ENCODE peak calls at places on chromosomes 16 and 17, in four cellular contexts. L is hepatocyte; E is activated CD8-positive, alpha-beta memory T cell treated with anti-CD3 and anti-CD28 coated beads, Interleukin-2, amount 50 U/mL, for 4 hours; A is NCI-H748 treated with DMSO at 0.1 percent for 48 hours. F is an unnamed sample.

GRCh38 chr17:80692931-80693467 is 148.4 kb downstream of the RPTOR start:
- DNase-seq in L (no peak), E (no peak), A (no peak), F (no peak)

GRCh38 chr17:59840329-59840907 is 52.3 kb downstream of the TUBD1 start:
- DNase-seq in L (no peak), E (no peak), A (no peak), F (no peak)

GRCh38 chr16:57585051-57585687 is 42.7 kb downstream of the ADGRG5 start:
- DNase-seq in L (no peak), E (no peak), A (no peak), F (peak)

GRCh38 chr17:36703860-36704266 is 102.5 kb downstream of the MRM1 start:
- DNase-seq in L (peak), E (peak), A (no peak), F (peak)

GRCh38 chr17:67456889-67457288 is 79.8 kb downstream of the PITPNC1 start:
- DNase-seq in L (no peak), E (peak), A (no peak), F (no peak)

GRCh38 chr17:64174686-64175456 is 44.9 kb upstream of the ERN1 start:
- DNase-seq in L (no peak), E (no peak), A (no peak), F (peak)

GRCh38 chr17:36722121-36722902 is 120.9 kb downstream of the MRM1 start:
- DNase-seq in L (peak), E (peak), A (peak), F (peak)

GRCh38 chr16:59368586-59368985 is 634.5 kb upstream of the GOT2 start:
- DNase-seq in L (no peak), E (no peak), A (no peak), F (no peak)

GRCh38 chr16:65728172-65728571 is 606.3 kb upstream of the CDH11 start:
- DNase-seq in L (peak), E (no peak), A (no peak), F (no peak)

GRCh38 chr16:30644334-30644830 is 6.4 kb upstream of the PRR14 start:
- DNase-seq in L (no peak), E (no peak), A (no peak), F (no peak)

F was measured in mucosa of gallbladder.